ENCODE peak calls at places on chromosomes 3 and 15, in eight cellular contexts. Z is left lung; I is adrenal gland; Q is MM.1S; L is CD4-positive, CD25-positive, alpha-beta regulatory T cell; J is ascending aorta; A is left ventricle myocardium inferior; F is Karpas-422. R is an unnamed sample.

GRCh38 chr3:124483915-124484470 is 246.3 kb upstream of the UMPS start:
- DNase-seq in Z (no peak), I (no peak), Q (no peak), L (no peak), J (no peak), A (no peak), F (no peak), R (no peak)

GRCh38 chr3:3066378-3066777 is 43.8 kb downstream of the IL5RA start:
- DNase-seq in Z (no peak), I (no peak), Q (no peak), L (no peak), J (no peak), A (no peak), F (no peak), R (no peak)

GRCh38 chr3:47385796-47386195 is 5.0 kb downstream of the PTPN23 start:
- DNase-seq in Z (no peak), I (no peak), Q (no peak), L (no peak), J (no peak), A (no peak), F (no peak), R (no peak)

GRCh38 chr3:35602395-35602936 is 36.9 kb upstream of the ARPP21 start:
- DNase-seq in Z (no peak), I (no peak), Q (no peak), L (no peak), J (no peak), A (no peak), F (no peak), R (no peak)

GRCh38 chr15:43516801-43517353 is 531 bp upstream of the MAP1A start:
- DNase-seq in Z (no peak), I (no peak), Q (no peak), L (no peak), J (no peak), A (no peak), F (peak; percentile 19), R (peak; percentile 68)

GRCh38 chr15:62153228-62153627 is 11.9 kb downstream of the C2CD4B start:
- DNase-seq in Z (no peak), I (no peak), Q (no peak), L (peak; percentile 27), J (no peak), A (no peak), F (no peak), R (no peak)

GRCh38 chr3:9403463-9403862 is 6.0 kb downstream of the SETD5 start:
- DNase-seq in Z (no peak), I (no peak), Q (no peak), L (no peak), J (no peak), A (no peak), F (no peak), R (no peak)

GRCh38 chr3:171038342-171038741 is 11.8 kb upstream of the SLC2A2 start:
- DNase-seq in Z (no peak), I (no peak), Q (no peak), L (no peak), J (no peak), A (no peak), F (no peak), R (no peak)

GRCh38 chr3:188037116-188037718 is 116.7 kb upstream of the LPP start:
- DNase-seq in Z (no peak), I (peak; percentile 31), Q (no peak), L (no peak), J (no peak), A (no peak), F (no peak), R (no peak)

DNA sequence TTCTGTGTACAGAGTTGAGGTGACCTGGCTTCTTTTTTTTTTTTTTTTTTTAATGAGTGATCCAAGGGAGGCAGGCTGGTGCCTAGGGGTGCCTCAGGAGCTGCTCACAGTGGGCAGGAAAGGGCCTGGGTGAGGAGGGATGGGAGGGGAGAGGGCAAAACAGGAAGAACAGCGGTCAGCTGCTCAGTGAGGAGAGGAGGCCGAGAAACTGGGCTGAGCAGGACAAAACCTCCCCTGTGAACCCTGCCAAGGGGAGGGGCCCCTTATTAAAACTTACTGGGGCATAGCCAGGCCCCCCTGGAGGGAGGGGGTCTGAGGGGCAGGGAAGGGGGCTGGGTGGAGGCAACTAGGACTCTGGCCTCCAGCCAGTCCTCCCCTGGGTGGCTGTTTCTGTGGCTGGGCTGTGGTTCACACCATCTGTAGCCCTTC is 3.5 kb downstream of the PLEKHO2 start:
- DNase-seq in Z (peak; percentile 72), I (no peak), Q (no peak), L (no peak), J (no peak), A (peak; percentile 50), F (no peak), R (no peak)
- H3K4me1 ChIP-seq in Z (peaks cover 16% of the 10 kb centered on the region), I (peaks cover 58% of the 10 kb centered on the region), Q (peaks cover 15% of the 10 kb centered on the region), L (peaks cover 59% of the 10 kb centered on the region), J (peaks cover 18% of the 10 kb centered on the region), A (peaks cover 74% of the 10 kb centered on the region), F (peaks cover 77% of the 10 kb centered on the region), R (peaks cover 39% of the 10 kb centered on the region)

DNA sequence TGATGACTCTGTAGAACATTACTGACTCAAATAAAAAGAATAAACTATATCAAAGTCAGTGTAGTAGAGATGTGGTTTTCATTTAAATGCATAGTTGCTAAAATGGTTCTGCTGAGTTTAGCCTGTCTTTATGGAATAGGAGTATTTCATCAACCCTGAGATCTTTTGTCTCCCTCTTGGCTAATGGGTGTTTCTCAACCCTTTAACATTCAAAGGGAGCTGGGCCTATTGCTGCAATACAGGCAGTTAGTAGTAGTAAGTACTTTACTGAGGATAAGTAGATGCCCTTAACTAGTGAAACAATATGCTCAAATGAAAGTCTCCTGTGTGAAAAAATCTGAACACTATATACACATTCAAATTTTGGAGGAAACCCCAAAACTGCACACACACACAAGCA is 184.7 kb upstream of the TTC14 start:
- DNase-seq in Z (no peak), I (no peak), Q (no peak), L (no peak), J (no peak), A (no peak), F (no peak), R (no peak)
- H3K4me1 ChIP-seq in Z (no peaks in the 10 kb centered on the region), I (no peaks in the 10 kb centered on the region), Q (no peaks in the 10 kb centered on the region), L (no peaks in the 10 kb centered on the region), J (no peaks in the 10 kb centered on the region), A (no peaks in the 10 kb centered on the region), F (no peaks in the 10 kb centered on the region), R (peaks cover 15% of the 10 kb centered on the region)

DNA sequence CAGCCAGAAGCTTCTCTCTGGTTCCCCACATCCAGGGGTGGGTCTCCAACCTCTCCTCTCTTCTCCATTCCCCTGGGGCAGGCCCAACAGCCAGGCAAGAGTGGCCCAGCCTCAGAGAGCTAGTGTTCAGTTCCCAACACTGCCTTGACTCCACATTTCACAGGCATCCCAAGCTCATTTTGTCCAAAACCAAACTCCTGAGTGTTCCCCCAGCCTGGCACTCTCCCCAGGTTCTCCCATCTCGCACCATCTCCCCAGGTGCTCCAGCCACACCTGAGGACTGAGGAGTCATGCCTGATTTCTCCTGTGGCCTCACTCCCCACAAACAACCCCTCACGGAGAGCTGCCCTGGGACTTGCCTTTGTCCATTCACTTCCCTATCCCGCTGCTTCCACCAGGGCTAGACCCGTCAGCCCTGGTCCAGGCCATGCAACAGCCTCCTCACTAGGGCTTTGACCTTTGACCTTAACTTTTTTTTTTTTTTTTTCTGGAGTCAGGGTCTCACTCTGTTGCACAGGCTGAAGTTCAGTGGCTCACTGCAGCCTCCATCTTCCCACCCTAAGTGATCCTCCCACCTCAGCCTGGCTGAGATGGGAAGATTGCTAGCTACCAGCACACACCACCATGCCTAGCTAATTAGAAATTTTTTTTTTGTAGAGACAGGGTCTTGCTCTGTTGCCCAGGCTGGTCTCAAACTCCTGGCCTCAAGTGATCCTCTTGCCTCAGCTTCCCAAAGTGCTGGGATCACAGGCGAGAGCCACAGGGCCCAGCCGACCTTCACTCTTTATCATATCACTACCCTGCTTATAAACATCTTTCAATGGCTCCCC is 3.9 kb upstream of the CSK start:
- DNase-seq in Z (peak; percentile 62), I (no peak), Q (no peak), L (no peak), J (no peak), A (no peak), F (peak; percentile 86), R (peak; percentile 85)
- H3K4me1 ChIP-seq in Z (peaks cover 18% of the 10 kb centered on the region), I (peaks cover 31% of the 10 kb centered on the region), Q (peaks cover 81% of the 10 kb centered on the region), L (peaks cover 78% of the 10 kb centered on the region), J (peaks cover 8% of the 10 kb centered on the region), A (peaks cover 36% of the 10 kb centered on the region), F (peaks cover 91% of the 10 kb centered on the region), R (peaks cover 15% of the 10 kb centered on the region)

GRCh38 chr15:51524376-51524775 is 98.2 kb downstream of the DMXL2 start:
- DNase-seq in Z (peak; percentile 15), I (no peak), Q (no peak), L (no peak), J (no peak), A (no peak), F (no peak), R (no peak)
- H3K4me1 ChIP-seq in Z (no peaks in the 10 kb centered on the region), I (no peaks in the 10 kb centered on the region), Q (no peaks in the 10 kb centered on the region), L (no peaks in the 10 kb centered on the region), J (no peaks in the 10 kb centered on the region), A (no peaks in the 10 kb centered on the region), F (no peaks in the 10 kb centered on the region), R (no peaks in the 10 kb centered on the region)

DNA sequence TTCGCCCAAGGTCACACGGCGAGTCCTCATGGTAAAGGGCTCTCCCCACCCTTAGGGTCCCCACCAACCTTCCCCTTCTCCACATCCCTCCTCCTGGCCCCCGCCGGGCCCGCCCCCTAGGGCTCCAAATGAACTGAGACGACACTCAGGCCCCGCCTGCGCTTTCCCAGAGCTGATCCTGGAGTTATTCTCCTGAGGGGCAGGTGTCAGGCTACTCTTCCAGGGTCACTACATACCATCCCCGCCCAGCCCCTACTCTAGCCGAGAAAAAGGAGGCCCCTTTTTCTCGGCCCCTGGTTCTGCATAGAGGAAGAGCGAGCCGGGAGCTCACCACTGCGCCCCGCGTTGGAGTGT is 283 bp downstream of the USP4 start:
- DNase-seq in Z (peak; percentile 87), I (peak; percentile 39), Q (no peak), L (no peak), J (no peak), A (peak; percentile 36), F (no peak), R (no peak)
- H3K4me1 ChIP-seq in Z (peaks cover 8% of the 10 kb centered on the region), I (peaks cover 34% of the 10 kb centered on the region), Q (peaks cover 15% of the 10 kb centered on the region), L (peaks cover 48% of the 10 kb centered on the region), J (peaks cover 4% of the 10 kb centered on the region), A (peaks cover 39% of the 10 kb centered on the region), F (peaks cover 26% of the 10 kb centered on the region), R (peaks cover 15% of the 10 kb centered on the region)

R was measured in osteoblast.